ENCODE peak calls at places on chromosomes 5 and 9, in seven cellular contexts. One of them, this sample, is unnamed.

GRCh38 chr9:124124729-124125589 is 113.4 kb downstream of the LHX2 start:
- DNase-seq in NCI-H345: peak
- DNase-seq in stimulated activated CD4-positive, alpha-beta T cell treated with anti-CD3 and anti-CD28 coated beads, Interleukin-4, amount 100 ng/mL, for 24 hours: no peak
- DNase-seq in thoracic aorta: no peak
- DNase-seq in iPS-NIHi11: no peak
- DNase-seq in GM12892: no peak
- DNase-seq in amygdala: no peak
- DNase-seq in this sample: no peak

GRCh38 chr5:76384705-76385104 is 18.4 kb upstream of the IQGAP2 start:
- DNase-seq in NCI-H345: no peak
- DNase-seq in stimulated activated CD4-positive, alpha-beta T cell treated with anti-CD3 and anti-CD28 coated beads, Interleukin-4, amount 100 ng/mL, for 24 hours: no peak
- DNase-seq in thoracic aorta: no peak
- DNase-seq in iPS-NIHi11: no peak
- DNase-seq in GM12892: no peak
- DNase-seq in amygdala: no peak
- DNase-seq in this sample: no peak

GRCh38 chr5:143554918-143555477 is 151.5 kb upstream of the NR3C1 start:
- DNase-seq in NCI-H345: no peak
- DNase-seq in stimulated activated CD4-positive, alpha-beta T cell treated with anti-CD3 and anti-CD28 coated beads, Interleukin-4, amount 100 ng/mL, for 24 hours: no peak
- DNase-seq in thoracic aorta: no peak
- DNase-seq in iPS-NIHi11: no peak
- DNase-seq in GM12892: no peak
- DNase-seq in amygdala: no peak
- DNase-seq in this sample: no peak

GRCh38 chr5:14475013-14475412 is 106.6 kb upstream of the OTULINL start:
- DNase-seq in NCI-H345: no peak
- DNase-seq in stimulated activated CD4-positive, alpha-beta T cell treated with anti-CD3 and anti-CD28 coated beads, Interleukin-4, amount 100 ng/mL, for 24 hours: no peak
- DNase-seq in thoracic aorta: no peak
- DNase-seq in iPS-NIHi11: no peak
- DNase-seq in GM12892: no peak
- DNase-seq in amygdala: no peak
- DNase-seq in this sample: peak

GRCh38 chr5:57063773-57064172 is 110.1 kb upstream of the GPBP1 start:
- DNase-seq in NCI-H345: no peak
- DNase-seq in stimulated activated CD4-positive, alpha-beta T cell treated with anti-CD3 and anti-CD28 coated beads, Interleukin-4, amount 100 ng/mL, for 24 hours: no peak
- DNase-seq in thoracic aorta: no peak
- DNase-seq in iPS-NIHi11: no peak
- DNase-seq in GM12892: no peak
- DNase-seq in amygdala: no peak
- DNase-seq in this sample: no peak

GRCh38 chr9:130193531-130194405 is 21.6 kb downstream of the NCS1 start:
- DNase-seq in NCI-H345: no peak
- DNase-seq in stimulated activated CD4-positive, alpha-beta T cell treated with anti-CD3 and anti-CD28 coated beads, Interleukin-4, amount 100 ng/mL, for 24 hours: no peak
- DNase-seq in thoracic aorta: no peak
- DNase-seq in iPS-NIHi11: peak
- DNase-seq in GM12892: no peak
- DNase-seq in amygdala: peak
- DNase-seq in this sample: peak

GRCh38 chr5:6715758-6716633 is 2.8 kb downstream of the TENT4A start:
- DNase-seq in NCI-H345: no peak
- DNase-seq in stimulated activated CD4-positive, alpha-beta T cell treated with anti-CD3 and anti-CD28 coated beads, Interleukin-4, amount 100 ng/mL, for 24 hours: no peak
- DNase-seq in thoracic aorta: no peak
- DNase-seq in iPS-NIHi11: no peak
- DNase-seq in GM12892: no peak
- DNase-seq in amygdala: no peak
- DNase-seq in this sample: no peak

GRCh38 chr9:69204869-69205268 is 30.8 kb downstream of the TJP2 start:
- DNase-seq in NCI-H345: no peak
- DNase-seq in stimulated activated CD4-positive, alpha-beta T cell treated with anti-CD3 and anti-CD28 coated beads, Interleukin-4, amount 100 ng/mL, for 24 hours: no peak
- DNase-seq in thoracic aorta: peak
- DNase-seq in iPS-NIHi11: no peak
- DNase-seq in GM12892: no peak
- DNase-seq in amygdala: peak
- DNase-seq in this sample: peak

GRCh38 chr5:178434851-178435250 is 155.3 kb downstream of the COL23A1 start:
- DNase-seq in NCI-H345: no peak
- DNase-seq in stimulated activated CD4-positive, alpha-beta T cell treated with anti-CD3 and anti-CD28 coated beads, Interleukin-4, amount 100 ng/mL, for 24 hours: no peak
- DNase-seq in thoracic aorta: no peak
- DNase-seq in iPS-NIHi11: no peak
- DNase-seq in GM12892: no peak
- DNase-seq in amygdala: peak
- DNase-seq in this sample: peak

This sample was measured in endodermal cell.